ENCODE peak calls at places on chromosomes 3 and 15, in six cellular contexts. X is NCI-H2171; N is sigmoid colon; U is activated effector memory CD4-positive, alpha-beta T cell treated with Interleukin-2 at 50 U/mL for 16 hours; W is stimulated activated CD8-positive, alpha-beta memory T cell treated with anti-CD3 and anti-CD28 coated beads, Interleukin-15, amount 100 ng/mL, for 24 hours; E is B cell. T is an unnamed sample.

GRCh38 chr15:40075298-40076044 is 33.2 kb downstream of the BMF start:
- DNase-seq in E (no peak), U (no peak), X (no peak), W (no peak), N (no peak), T (no peak)

GRCh38 chr3:144273611-144274010 is 302.0 kb downstream of the DIPK2A start:
- DNase-seq in U (no peak), N (no peak), E (no peak), X (no peak), W (no peak), T (no peak)

GRCh38 chr15:70761046-70761445 is 2.3 kb downstream of the UACA start:
- DNase-seq in E (no peak), W (no peak), N (no peak), U (no peak), X (no peak), T (no peak)

GRCh38 chr3:194162070-194162678 is 26.2 kb downstream of the HES1 start:
- DNase-seq in X (no peak), E (no peak), W (no peak), U (no peak), N (no peak), T (no peak)

GRCh38 chr15:98611808-98612207 is 36.5 kb upstream of the IGF1R start:
- DNase-seq in N (no peak), W (no peak), X (no peak), E (no peak), U (no peak), T (no peak)

GRCh38 chr3:143139786-143140185 is 20.2 kb downstream of the CHST2 start:
- DNase-seq in U (no peak), W (no peak), N (no peak), X (no peak), E (no peak), T (no peak)

GRCh38 chr3:159112724-159113123 is 310.9 kb downstream of the MFSD1 start:
- DNase-seq in X (no peak), E (no peak), U (no peak), W (no peak), N (no peak), T (no peak)

GRCh38 chr15:92955706-92956105 is 55.6 kb downstream of the CHD2 start:
- DNase-seq in X (no peak), N (no peak), U (no peak), E (no peak), W (no peak), T (no peak)

GRCh38 chr3:37940242-37940908 is 50.2 kb upstream of the VILL start:
- DNase-seq in U (no peak), E (no peak), W (no peak), N (no peak), X (no peak), T (no peak)

GRCh38 chr15:95556866-95557225 is 773.7 kb upstream of the NR2F2 start:
- DNase-seq in N (no peak), X (no peak), W (no peak), U (no peak), E (no peak), T (no peak)

GRCh38 chr3:27859821-27860220 is 137.7 kb upstream of the EOMES start:
- DNase-seq in X (no peak), E (no peak), U (no peak), N (no peak), W (no peak), T (no peak)

GRCh38 chr15:77186518-77187095 is 115.7 kb upstream of the TSPAN3 start:
- DNase-seq in E (no peak), W (no peak), X (peak; percentile 30), N (no peak), U (no peak), T (no peak)

GRCh38 chr3:155185623-155186022 is 105.5 kb downstream of the MME start:
- DNase-seq in W (no peak), N (no peak), U (no peak), X (no peak), E (no peak), T (no peak)

GRCh38 chr3:66149269-66149668 is 71.5 kb upstream of the SLC25A26 start:
- DNase-seq in U (no peak), W (no peak), N (no peak), X (no peak), E (no peak), T (no peak)

GRCh38 chr15:71111950-71112349 is 3.3 kb upstream of the THSD4 start:
- DNase-seq in W (no peak), E (no peak), U (no peak), N (no peak), X (no peak), T (no peak)

GRCh38 chr3:195703776-195704175 is 17.0 kb upstream of the MUC20 start:
- DNase-seq in X (no peak), W (no peak), E (no peak), N (no peak), U (no peak), T (no peak)

GRCh38 chr3:60746043-60746638 is 505.1 kb downstream of the FHIT start:
- DNase-seq in U (no peak), W (no peak), X (no peak), E (no peak), N (no peak), T (no peak)

GRCh38 chr3:190070623-190071347 is 49.9 kb downstream of the P3H2 start:
- DNase-seq in N (no peak), E (no peak), X (no peak), W (no peak), U (no peak), T (no peak)

GRCh38 chr3:40258555-40258954 is 51.0 kb upstream of the EIF1B start:
- DNase-seq in U (no peak), X (no peak), N (no peak), W (no peak), E (no peak), T (peak; percentile 37)

GRCh38 chr3:58000713-58001467 is 7.3 kb upstream of the FLNB start:
- DNase-seq in N (no peak), W (no peak), X (no peak), E (no peak), U (no peak), T (no peak)

GRCh38 chr15:85029221-85029620 is 47.6 kb downstream of the PDE8A start:
- DNase-seq in W (no peak), U (no peak), X (no peak), N (no peak), E (no peak), T (no peak)

GRCh38 chr15:92928351-92928750 is 28.2 kb downstream of the CHD2 start:
- DNase-seq in W (no peak), N (no peak), U (no peak), X (no peak), E (no peak), T (no peak)

GRCh38 chr15:35519536-35520149 is 26.3 kb downstream of the DPH6 start:
- DNase-seq in N (no peak), U (no peak), E (no peak), X (peak; percentile 21), W (no peak), T (peak; percentile 62)

GRCh38 chr3:175007316-175007715 is 148.2 kb downstream of the NAALADL2 start:
- DNase-seq in X (no peak), E (no peak), U (no peak), N (no peak), W (no peak), T (no peak)

GRCh38 chr3:5138214-5138981 is 16.3 kb downstream of the ARL8B start:
- DNase-seq in E (no peak), X (no peak), U (no peak), W (no peak), N (no peak), T (no peak)

GRCh38 chr15:41928100-41928499 is 34.2 kb upstream of the SPTBN5 start:
- DNase-seq in N (no peak), W (no peak), U (no peak), E (no peak), X (no peak), T (no peak)

GRCh38 chr15:66006986-66007385 is 137.7 kb downstream of the RAB11A start:
- DNase-seq in E (no peak), W (no peak), U (no peak), X (no peak), N (no peak), T (no peak)

GRCh38 chr3:63467392-63467791 is 185.1 kb upstream of the SNTN start:
- DNase-seq in E (no peak), N (no peak), W (no peak), X (no peak), U (no peak), T (peak; percentile 42)

GRCh38 chr3:197748597-197749314 is 927 bp upstream of the FYTTD1 start:
- DNase-seq in U (no peak), X (no peak), N (no peak), E (no peak), W (no peak), T (no peak)

GRCh38 chr3:30775070-30775469 is 119.4 kb downstream of the GADL1 start:
- DNase-seq in E (no peak), U (no peak), W (no peak), X (no peak), N (no peak), T (peak; percentile 93)

T was measured in NCI-H524.